ENCODE peak calls at places on chromosomes 2 and 18, in six cellular contexts. L, Q, J, N, M and E are unnamed samples.
A peak's percentile ranks its signal among the peaks of the same experiment; 100 is the strongest.

GRCh38 chr2:205290299-205290698 is 392.0 kb upstream of the NRP2 start:
- DNase-seq in L (no peak), Q (no peak), J (no peak), N (no peak), M (no peak), E (no peak)

GRCh38 chr2:24110660-24111303 is 12.4 kb downstream of the PFN4 start:
- DNase-seq in L (no peak), Q (no peak), J (no peak), N (no peak), M (no peak), E (no peak)

GRCh38 chr2:188450740-188451480 is 159.2 kb downstream of the GULP1 start:
- DNase-seq in L (peak; percentile 54), Q (no peak), J (peak; percentile 11), N (peak; percentile 56), M (no peak), E (peak; percentile 29)

GRCh38 chr2:3099145-3099859 is 278.3 kb downstream of the EIPR1 start:
- DNase-seq in L (no peak), Q (no peak), J (no peak), N (no peak), M (no peak), E (no peak)

GRCh38 chr2:24793752-24794477 is 690 bp downstream of the CENPO start:
- DNase-seq in L (peak; percentile 59), Q (no peak), J (no peak), N (no peak), M (peak; percentile 78), E (peak; percentile 46)

GRCh38 chr2:219269362-219270054 is 9.7 kb upstream of the DNAJB2 start:
- DNase-seq in L (no peak), Q (peak; percentile 81), J (no peak), N (no peak), M (no peak), E (no peak)

GRCh38 chr18:58335821-58336220 is 291.8 kb downstream of the NEDD4L start:
- DNase-seq in L (peak; percentile 25), Q (no peak), J (no peak), N (no peak), M (no peak), E (peak; percentile 24)

GRCh38 chr2:126975671-126976655 is 77.3 kb downstream of the TEX51 start:
- DNase-seq in L (no peak), Q (no peak), J (no peak), N (no peak), M (peak; percentile 17), E (no peak)

GRCh38 chr2:46983065-46983801 is 67.6 kb upstream of the MCFD2 start:
- DNase-seq in L (peak; percentile 71), Q (no peak), J (no peak), N (peak; percentile 56), M (no peak), E (peak; percentile 69)

GRCh38 chr2:46980786-46981583 is 65.4 kb upstream of the MCFD2 start:
- DNase-seq in L (no peak), Q (no peak), J (no peak), N (no peak), M (no peak), E (no peak)

GRCh38 chr2:46981662-46982351 is 66.2 kb upstream of the MCFD2 start:
- DNase-seq in L (no peak), Q (no peak), J (no peak), N (no peak), M (no peak), E (no peak)

GRCh38 chr2:46984034-46984433 is 68.4 kb upstream of the MCFD2 start:
- DNase-seq in L (no peak), Q (no peak), J (no peak), N (no peak), M (no peak), E (no peak)

GRCh38 chr2:46982356-46983064 is 66.9 kb upstream of the MCFD2 start:
- DNase-seq in L (peak; percentile 18), Q (no peak), J (no peak), N (no peak), M (no peak), E (no peak)
- H3K4me3 ChIP-seq in L (no peak overlapping the region), Q (no peak overlapping the region), J (no peak overlapping the region), N (no peak overlapping the region), M (no peak overlapping the region), E (no peak overlapping the region)

DNA sequence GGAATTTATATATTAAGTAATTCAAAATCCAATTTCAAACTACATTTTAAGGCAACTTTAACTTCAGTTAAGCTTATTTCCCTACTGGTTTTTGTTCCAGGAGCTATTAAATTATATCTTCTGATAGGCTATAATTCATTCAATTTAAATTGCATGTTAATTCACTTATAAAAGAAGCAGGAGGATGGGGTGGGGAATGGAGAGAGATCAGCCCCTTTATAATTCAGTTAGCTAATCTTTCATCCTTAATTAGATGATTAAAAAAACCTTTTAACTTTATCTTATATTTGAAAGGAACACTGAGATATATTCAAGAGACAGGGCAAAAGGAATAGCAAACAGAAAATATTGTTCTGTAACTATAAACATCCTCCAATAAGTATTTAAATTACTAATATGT is 86.8 kb downstream of the AKAIN1 start:
- DNase-seq in L (no peak), Q (no peak), J (no peak), N (no peak), M (no peak), E (no peak)
- H3K4me3 ChIP-seq in L (no peak overlapping the region), Q (no peak overlapping the region), J (no peak overlapping the region), N (no peak overlapping the region), M (no peak overlapping the region), E (no peak overlapping the region)

GRCh38 chr2:66582364-66582974 is 147.5 kb downstream of the MEIS1 start:
- DNase-seq in L (no peak), Q (no peak), J (no peak), N (no peak), M (no peak), E (no peak)

GRCh38 chr2:66581461-66582363 is 146.8 kb downstream of the MEIS1 start:
- DNase-seq in L (peak; percentile 43), Q (peak; percentile 84), J (no peak), N (peak; percentile 21), M (peak; percentile 61), E (no peak)

GRCh38 chr2:66582975-66583842 is 148.3 kb downstream of the MEIS1 start:
- DNase-seq in L (no peak), Q (peak; percentile 52), J (no peak), N (peak; percentile 16), M (no peak), E (no peak)

GRCh38 chr2:66585616-66586015 is 150.7 kb downstream of the MEIS1 start:
- DNase-seq in L (no peak), Q (no peak), J (no peak), N (no peak), M (no peak), E (no peak)

GRCh38 chr2:66584011-66584410 is 149.1 kb downstream of the MEIS1 start:
- DNase-seq in L (no peak), Q (no peak), J (no peak), N (no peak), M (no peak), E (no peak)
- H3K4me3 ChIP-seq in L (peak overlapping the region; percentile 40), Q (peak overlapping the region; percentile 19), J (no peak overlapping the region), N (no peak overlapping the region), M (no peak overlapping the region), E (no peak overlapping the region)

GRCh38 chr2:182866095-182866460 is 359 bp downstream of the FRZB start:
- DNase-seq in L (no peak), Q (peak; percentile 58), J (no peak), N (no peak), M (peak; percentile 56), E (peak; percentile 17)
- H3K4me3 ChIP-seq in L (peak overlapping the region; percentile 66), Q (peak overlapping the region; percentile 77), J (peak overlapping the region; percentile 50), N (peak overlapping the region; percentile 60), M (peak overlapping the region; percentile 66), E (peak overlapping the region; percentile 52)

GRCh38 chr2:162245737-162246136 is 2.5 kb upstream of the FAP start:
- DNase-seq in L (peak; percentile 85), Q (no peak), J (no peak), N (peak; percentile 84), M (no peak), E (peak; percentile 78)
- H3K4me3 ChIP-seq in L (no peak overlapping the region), Q (no peak overlapping the region), J (no peak overlapping the region), N (no peak overlapping the region), M (no peak overlapping the region), E (no peak overlapping the region)

GRCh38 chr2:229268626-229269025 is 2.5 kb downstream of the PID1 start:
- DNase-seq in L (peak; percentile 59), Q (no peak), J (no peak), N (peak; percentile 39), M (no peak), E (no peak)
- H3K4me3 ChIP-seq in L (peak overlapping the region; percentile 79), Q (peak overlapping the region; percentile 53), J (no peak overlapping the region), N (peak overlapping the region; percentile 79), M (no peak overlapping the region), E (no peak overlapping the region)

DNA sequence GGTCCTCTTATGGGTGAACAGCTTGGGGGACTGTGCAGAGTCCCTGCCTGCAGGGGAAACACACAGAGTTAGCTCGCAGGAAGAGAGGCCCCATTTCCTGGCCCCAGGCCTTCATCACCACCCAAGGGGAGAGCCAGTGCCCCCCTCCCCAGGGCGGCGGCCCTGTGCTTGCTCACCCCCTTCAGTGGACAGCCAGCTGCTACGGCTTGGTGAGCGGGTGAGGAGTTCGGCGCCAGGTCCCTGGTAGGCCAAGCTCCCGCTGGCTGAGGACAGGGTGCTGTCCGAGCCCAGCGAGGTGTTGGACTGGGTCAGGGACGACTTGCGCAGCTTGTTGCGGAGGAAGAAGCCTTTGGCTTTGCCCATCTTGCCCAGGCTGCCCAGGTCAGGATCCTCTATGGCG is 17.2 kb upstream of the SFXN5 start:
- DNase-seq in L (no peak), Q (peak; percentile 68), J (no peak), N (no peak), M (no peak), E (no peak)
- H3K4me3 ChIP-seq in L (no peak overlapping the region), Q (no peak overlapping the region), J (no peak overlapping the region), N (peak overlapping the region; percentile 34), M (no peak overlapping the region), E (no peak overlapping the region)

DNA sequence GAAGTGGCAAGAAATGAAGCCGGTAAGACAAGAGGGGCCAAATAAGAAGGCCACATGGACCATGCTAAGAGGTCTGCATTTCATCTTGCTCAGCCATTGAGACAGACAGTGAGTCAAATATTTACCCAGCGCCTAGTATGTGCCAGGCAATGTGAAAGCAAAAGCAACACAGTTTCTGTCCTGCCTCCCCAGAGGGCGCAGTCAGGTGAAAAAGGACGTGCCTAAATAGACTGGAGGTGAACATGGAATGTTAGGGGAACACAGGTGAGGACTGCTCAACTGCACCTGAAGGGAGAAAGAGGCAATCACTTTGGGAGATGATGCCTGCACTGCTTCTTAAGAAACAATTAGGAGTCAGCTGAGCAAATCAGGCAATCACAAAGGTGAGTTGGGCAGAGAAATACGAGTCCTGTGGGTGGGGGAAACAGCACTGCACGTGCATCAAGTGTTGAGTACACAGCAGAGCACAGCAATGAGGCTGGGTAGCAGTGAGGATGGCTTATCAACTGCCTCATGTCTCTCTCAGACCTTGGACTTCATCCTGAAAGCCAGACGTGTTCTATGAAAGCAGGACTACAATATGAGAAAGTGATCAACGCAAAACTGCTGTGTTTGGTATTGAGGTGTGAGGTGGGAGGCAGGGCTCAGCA is 218.3 kb upstream of the SMAD7 start:
- DNase-seq in L (no peak), Q (no peak), J (no peak), N (no peak), M (no peak), E (no peak)
- H3K4me3 ChIP-seq in L (no peak overlapping the region), Q (peak overlapping the region; percentile 51), J (no peak overlapping the region), N (no peak overlapping the region), M (no peak overlapping the region), E (no peak overlapping the region)

DNA sequence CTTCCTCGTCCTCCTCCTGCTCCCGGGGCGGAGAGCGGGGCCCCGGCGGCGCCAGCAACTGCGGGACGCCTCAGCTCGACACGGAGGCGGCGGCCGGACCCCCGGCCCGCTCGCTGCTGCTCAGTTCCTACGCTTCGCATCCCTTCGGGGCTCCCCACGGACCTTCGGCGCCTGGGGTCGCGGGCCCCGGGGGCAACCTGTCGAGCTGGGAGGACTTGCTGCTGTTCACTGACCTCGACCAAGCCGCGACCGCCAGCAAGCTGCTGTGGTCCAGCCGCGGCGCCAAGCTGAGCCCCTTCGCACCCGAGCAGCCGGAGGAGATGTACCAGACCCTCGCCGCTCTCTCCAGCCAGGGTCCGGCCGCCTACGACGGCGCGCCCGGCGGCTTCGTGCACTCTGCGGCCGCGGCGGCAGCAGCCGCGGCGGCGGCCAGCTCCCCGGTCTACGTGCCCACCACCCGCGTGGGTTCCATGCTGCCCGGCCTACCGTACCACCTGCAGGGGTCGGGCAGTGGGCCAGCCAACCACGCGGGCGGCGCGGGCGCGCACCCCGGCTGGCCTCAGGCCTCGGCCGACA is 2.0 kb downstream of the GATA6 start:
- DNase-seq in L (no peak), Q (no peak), J (no peak), N (no peak), M (peak; percentile 42), E (no peak)
- H3K4me3 ChIP-seq in L (peak overlapping the region; percentile 89), Q (peak overlapping the region; percentile 77), J (peak overlapping the region; percentile 94), N (peak overlapping the region; percentile 84), M (peak overlapping the region; percentile 48), E (peak overlapping the region; percentile 76)